ENCODE peak calls at places on chromosomes 1 and 21, in nine cellular contexts. One of them, this sample, is unnamed.

GRCh38 chr1:114224196-114224907 is 70.7 kb upstream of the SYT6 start:
- DNase-seq in A549: no peak
- DNase-seq in transverse colon: no peak
- DNase-seq in suprapubic skin: no peak
- DNase-seq in ovary: peak; percentile 52
- DNase-seq in tibial nerve: no peak
- DNase-seq in heart left ventricle: no peak
- DNase-seq in K562: no peak
- DNase-seq in right lobe of liver: no peak
- DNase-seq in this sample: no peak

GRCh38 chr1:223706077-223706988 is 6.0 kb upstream of the CAPN2 start:
- DNase-seq in A549: no peak
- DNase-seq in transverse colon: peak; percentile 42
- DNase-seq in suprapubic skin: no peak
- DNase-seq in ovary: peak; percentile 66
- DNase-seq in tibial nerve: no peak
- DNase-seq in heart left ventricle: no peak
- DNase-seq in K562: no peak
- DNase-seq in right lobe of liver: no peak
- DNase-seq in this sample: no peak

GRCh38 chr1:10755977-10756521 is 40.4 kb downstream of the CASZ1 start:
- DNase-seq in A549: no peak
- DNase-seq in transverse colon: peak; percentile 90
- DNase-seq in suprapubic skin: no peak
- DNase-seq in ovary: peak; percentile 39
- DNase-seq in tibial nerve: no peak
- DNase-seq in heart left ventricle: peak; percentile 82
- DNase-seq in K562: peak; percentile 80
- DNase-seq in right lobe of liver: no peak
- DNase-seq in this sample: peak; percentile 83

GRCh38 chr1:51549901-51550300 is 30.8 kb upstream of the EPS15 start:
- DNase-seq in A549: no peak
- DNase-seq in transverse colon: no peak
- DNase-seq in suprapubic skin: no peak
- DNase-seq in ovary: no peak
- DNase-seq in tibial nerve: no peak
- DNase-seq in heart left ventricle: no peak
- DNase-seq in K562: no peak
- DNase-seq in right lobe of liver: no peak
- DNase-seq in this sample: no peak

GRCh38 chr1:217647791-217648190 is 16.6 kb downstream of the SPATA17 start:
- DNase-seq in A549: no peak
- DNase-seq in transverse colon: no peak
- DNase-seq in suprapubic skin: no peak
- DNase-seq in ovary: no peak
- DNase-seq in tibial nerve: no peak
- DNase-seq in heart left ventricle: no peak
- DNase-seq in K562: no peak
- DNase-seq in right lobe of liver: no peak
- DNase-seq in this sample: no peak

GRCh38 chr1:1162597-1163537 is 10.8 kb upstream of the TTLL10 start:
- DNase-seq in A549: no peak
- DNase-seq in transverse colon: peak; percentile 92
- DNase-seq in suprapubic skin: no peak
- DNase-seq in ovary: no peak
- DNase-seq in tibial nerve: no peak
- DNase-seq in heart left ventricle: no peak
- DNase-seq in K562: no peak
- DNase-seq in right lobe of liver: no peak
- DNase-seq in this sample: no peak

GRCh38 chr1:205488074-205488723 is 16.3 kb upstream of the CDK18 start:
- DNase-seq in A549: peak; percentile 87
- DNase-seq in transverse colon: peak; percentile 49
- DNase-seq in suprapubic skin: no peak
- DNase-seq in ovary: peak; percentile 52
- DNase-seq in tibial nerve: no peak
- DNase-seq in heart left ventricle: peak; percentile 51
- DNase-seq in K562: peak; percentile 77
- DNase-seq in right lobe of liver: no peak
- DNase-seq in this sample: peak; percentile 73

GRCh38 chr1:35876988-35877387 is 6.0 kb upstream of the AGO1 start:
- DNase-seq in A549: no peak
- DNase-seq in transverse colon: no peak
- DNase-seq in suprapubic skin: no peak
- DNase-seq in ovary: no peak
- DNase-seq in tibial nerve: no peak
- DNase-seq in heart left ventricle: no peak
- DNase-seq in K562: no peak
- DNase-seq in right lobe of liver: no peak
- DNase-seq in this sample: no peak

GRCh38 chr1:185938396-185938795 is 204.2 kb downstream of the HMCN1 start:
- DNase-seq in A549: no peak
- DNase-seq in transverse colon: no peak
- DNase-seq in suprapubic skin: no peak
- DNase-seq in ovary: no peak
- DNase-seq in tibial nerve: no peak
- DNase-seq in heart left ventricle: peak; percentile 38
- DNase-seq in K562: no peak
- DNase-seq in right lobe of liver: no peak
- DNase-seq in this sample: no peak

GRCh38 chr1:206557636-206558473 is 50.5 kb downstream of the RASSF5 start:
- DNase-seq in A549: no peak
- DNase-seq in transverse colon: no peak
- DNase-seq in suprapubic skin: no peak
- DNase-seq in ovary: no peak
- DNase-seq in tibial nerve: no peak
- DNase-seq in heart left ventricle: no peak
- DNase-seq in K562: no peak
- DNase-seq in right lobe of liver: no peak
- DNase-seq in this sample: no peak

GRCh38 chr1:228849011-228849541 is 113.8 kb downstream of the RHOU start:
- DNase-seq in A549: no peak
- DNase-seq in transverse colon: no peak
- DNase-seq in suprapubic skin: no peak
- DNase-seq in ovary: no peak
- DNase-seq in tibial nerve: no peak
- DNase-seq in heart left ventricle: no peak
- DNase-seq in K562: no peak
- DNase-seq in right lobe of liver: no peak
- DNase-seq in this sample: peak; percentile 20

GRCh38 chr1:59601811-59602210 is 212.9 kb upstream of the HOOK1 start:
- DNase-seq in A549: no peak
- DNase-seq in transverse colon: no peak
- DNase-seq in suprapubic skin: no peak
- DNase-seq in ovary: no peak
- DNase-seq in tibial nerve: no peak
- DNase-seq in heart left ventricle: no peak
- DNase-seq in K562: no peak
- DNase-seq in right lobe of liver: no peak
- DNase-seq in this sample: no peak

GRCh38 chr21:36096398-36097290 is 26.8 kb downstream of the CBR1 start:
- DNase-seq in A549: no peak
- DNase-seq in transverse colon: no peak
- DNase-seq in suprapubic skin: no peak
- DNase-seq in ovary: no peak
- DNase-seq in tibial nerve: no peak
- DNase-seq in heart left ventricle: no peak
- DNase-seq in K562: no peak
- DNase-seq in right lobe of liver: no peak
- DNase-seq in this sample: no peak

GRCh38 chr21:36093512-36093911 is 23.7 kb downstream of the CBR1 start:
- DNase-seq in A549: no peak
- DNase-seq in transverse colon: no peak
- DNase-seq in suprapubic skin: no peak
- DNase-seq in ovary: no peak
- DNase-seq in tibial nerve: no peak
- DNase-seq in heart left ventricle: no peak
- DNase-seq in K562: no peak
- DNase-seq in right lobe of liver: no peak
- DNase-seq in this sample: no peak

GRCh38 chr21:36100971-36101641 is 31.3 kb downstream of the CBR1 start:
- DNase-seq in A549: no peak
- DNase-seq in transverse colon: no peak
- DNase-seq in suprapubic skin: no peak
- DNase-seq in ovary: no peak
- DNase-seq in tibial nerve: no peak
- DNase-seq in heart left ventricle: no peak
- DNase-seq in K562: no peak
- DNase-seq in right lobe of liver: no peak
- DNase-seq in this sample: no peak

GRCh38 chr21:36099000-36099399 is 29.2 kb downstream of the CBR1 start:
- DNase-seq in A549: no peak
- DNase-seq in transverse colon: no peak
- DNase-seq in suprapubic skin: no peak
- DNase-seq in ovary: no peak
- DNase-seq in tibial nerve: no peak
- DNase-seq in heart left ventricle: no peak
- DNase-seq in K562: no peak
- DNase-seq in right lobe of liver: no peak
- DNase-seq in this sample: no peak

GRCh38 chr21:36097427-36098230 is 27.8 kb downstream of the CBR1 start:
- DNase-seq in A549: no peak
- DNase-seq in transverse colon: no peak
- DNase-seq in suprapubic skin: no peak
- DNase-seq in ovary: no peak
- DNase-seq in tibial nerve: no peak
- DNase-seq in heart left ventricle: no peak
- DNase-seq in K562: no peak
- DNase-seq in right lobe of liver: no peak
- DNase-seq in this sample: no peak
- H3K4me1 ChIP-seq in A549: no peaks in the 10 kb centered on the region
- H3K4me1 ChIP-seq in transverse colon: no peaks in the 10 kb centered on the region
- H3K4me1 ChIP-seq in suprapubic skin: peaks cover 32% of the 10 kb centered on the region
- H3K4me1 ChIP-seq in ovary: no peaks in the 10 kb centered on the region
- H3K4me1 ChIP-seq in tibial nerve: peaks cover 8% of the 10 kb centered on the region
- H3K4me1 ChIP-seq in heart left ventricle: no peaks in the 10 kb centered on the region
- H3K4me1 ChIP-seq in K562: no peaks in the 10 kb centered on the region
- H3K4me1 ChIP-seq in right lobe of liver: no peaks in the 10 kb centered on the region
- H3K4me1 ChIP-seq in this sample: no peaks in the 10 kb centered on the region

DNA sequence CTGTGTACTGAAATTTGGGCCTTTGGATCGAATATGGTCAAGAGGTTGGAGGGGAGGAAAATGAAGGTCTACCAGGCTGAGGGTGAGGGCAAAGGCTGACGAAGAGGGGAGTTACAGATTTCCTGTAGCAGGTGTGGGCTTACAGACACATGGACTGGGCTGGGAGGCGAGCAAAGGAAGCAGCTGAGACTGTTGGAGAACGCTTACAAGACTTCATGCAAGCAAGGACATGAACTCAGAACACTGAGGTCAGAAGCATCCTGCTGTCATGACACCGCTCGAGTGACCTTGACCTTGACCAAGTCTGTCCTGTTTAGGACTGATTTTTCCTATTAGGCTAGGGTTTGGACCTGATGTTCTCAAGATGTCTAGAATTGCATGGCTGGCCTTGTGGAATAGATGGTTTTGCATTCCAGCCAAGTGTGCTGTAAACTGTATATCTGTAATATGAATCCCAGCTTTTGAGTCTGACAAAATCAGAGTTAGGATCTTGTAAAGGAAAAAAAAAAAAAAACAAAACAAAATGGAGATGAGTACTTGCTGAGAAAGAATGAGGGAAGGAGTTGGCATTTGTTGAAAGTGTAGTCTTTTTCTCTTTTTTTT is 5.7 kb downstream of the ELF3 start:
- DNase-seq in A549: no peak
- DNase-seq in transverse colon: peak; percentile 57
- DNase-seq in suprapubic skin: no peak
- DNase-seq in ovary: no peak
- DNase-seq in tibial nerve: no peak
- DNase-seq in heart left ventricle: no peak
- DNase-seq in K562: no peak
- DNase-seq in right lobe of liver: no peak
- DNase-seq in this sample: no peak
- TF ChIP-seq POLR2A in A549: no peak
- TF ChIP-seq POLR2A in transverse colon: peak; percentile 54
- TF ChIP-seq POLR2A in suprapubic skin: no peak
- TF ChIP-seq POLR2A in ovary: no peak
- TF ChIP-seq POLR2A in tibial nerve: no peak
- TF ChIP-seq POLR2A in heart left ventricle: no peak
- TF ChIP-seq POLR2A in K562: no peak
- TF ChIP-seq POLR2A in right lobe of liver: no peak
- TF ChIP-seq POLR2A in this sample: peak; percentile 9

GRCh38 chr1:74504125-74505065 is 8.0 kb downstream of the LRRC53 start:
- DNase-seq in A549: peak; percentile 2
- DNase-seq in transverse colon: peak; percentile 27
- DNase-seq in suprapubic skin: no peak
- DNase-seq in ovary: no peak
- DNase-seq in tibial nerve: no peak
- DNase-seq in heart left ventricle: peak; percentile 54
- DNase-seq in K562: peak; percentile 12
- DNase-seq in right lobe of liver: no peak
- DNase-seq in this sample: no peak

GRCh38 chr1:74506311-74506710 is 6.1 kb downstream of the LRRC53 start:
- DNase-seq in A549: no peak
- DNase-seq in transverse colon: no peak
- DNase-seq in suprapubic skin: no peak
- DNase-seq in ovary: no peak
- DNase-seq in tibial nerve: no peak
- DNase-seq in heart left ventricle: no peak
- DNase-seq in K562: no peak
- DNase-seq in right lobe of liver: no peak
- DNase-seq in this sample: no peak

GRCh38 chr1:74505133-74505532 is 7.3 kb downstream of the LRRC53 start:
- DNase-seq in A549: no peak
- DNase-seq in transverse colon: no peak
- DNase-seq in suprapubic skin: no peak
- DNase-seq in ovary: no peak
- DNase-seq in tibial nerve: no peak
- DNase-seq in heart left ventricle: peak; percentile 43
- DNase-seq in K562: no peak
- DNase-seq in right lobe of liver: no peak
- DNase-seq in this sample: no peak

GRCh38 chr1:74505889-74506288 is 6.5 kb downstream of the LRRC53 start:
- DNase-seq in A549: no peak
- DNase-seq in transverse colon: no peak
- DNase-seq in suprapubic skin: no peak
- DNase-seq in ovary: no peak
- DNase-seq in tibial nerve: no peak
- DNase-seq in heart left ventricle: no peak
- DNase-seq in K562: no peak
- DNase-seq in right lobe of liver: no peak
- DNase-seq in this sample: no peak

GRCh38 chr1:74508449-74508848 is 4.0 kb downstream of the LRRC53 start:
- DNase-seq in A549: no peak
- DNase-seq in transverse colon: no peak
- DNase-seq in suprapubic skin: no peak
- DNase-seq in ovary: no peak
- DNase-seq in tibial nerve: no peak
- DNase-seq in heart left ventricle: no peak
- DNase-seq in K562: no peak
- DNase-seq in right lobe of liver: no peak
- DNase-seq in this sample: no peak
- H3K4me1 ChIP-seq in A549: no peaks in the 10 kb centered on the region
- H3K4me1 ChIP-seq in transverse colon: no peaks in the 10 kb centered on the region
- H3K4me1 ChIP-seq in suprapubic skin: no peaks in the 10 kb centered on the region
- H3K4me1 ChIP-seq in ovary: no peaks in the 10 kb centered on the region
- H3K4me1 ChIP-seq in tibial nerve: no peaks in the 10 kb centered on the region
- H3K4me1 ChIP-seq in heart left ventricle: no peaks in the 10 kb centered on the region
- H3K4me1 ChIP-seq in K562: no peaks in the 10 kb centered on the region
- H3K4me1 ChIP-seq in right lobe of liver: no peaks in the 10 kb centered on the region
- H3K4me1 ChIP-seq in this sample: peaks cover 5% of the 10 kb centered on the region

GRCh38 chr1:201501144-201501543 is 5.8 kb downstream of the CSRP1 start:
- DNase-seq in A549: no peak
- DNase-seq in transverse colon: no peak
- DNase-seq in suprapubic skin: no peak
- DNase-seq in ovary: no peak
- DNase-seq in tibial nerve: no peak
- DNase-seq in heart left ventricle: no peak
- DNase-seq in K562: no peak
- DNase-seq in right lobe of liver: no peak
- DNase-seq in this sample: peak; percentile 93
- TF ChIP-seq POLR2A in A549: no peak
- TF ChIP-seq POLR2A in transverse colon: no peak
- TF ChIP-seq POLR2A in suprapubic skin: no peak
- TF ChIP-seq POLR2A in ovary: no peak
- TF ChIP-seq POLR2A in tibial nerve: no peak
- TF ChIP-seq POLR2A in heart left ventricle: no peak
- TF ChIP-seq POLR2A in K562: no peak
- TF ChIP-seq POLR2A in right lobe of liver: no peak
- TF ChIP-seq POLR2A in this sample: no peak

This sample was measured in sigmoid colon.